ENCODE peak calls at places on chromosomes 11 and 22, in eight cellular contexts. One of them, this sample, is unnamed.

GRCh38 chr22:50305658-50306566 is 1.5 kb downstream of the PLXNB2 start:
- DNase-seq in cardiac muscle cell: peak
- DNase-seq in upper lobe of right lung: peak
- DNase-seq in ovary: peak
- DNase-seq in A549: peak
- DNase-seq in heart right ventricle: peak
- DNase-seq in kidney: peak
- DNase-seq in fibroblast of lung: peak
- DNase-seq in this sample: peak

GRCh38 chr11:34052608-34053160 is 1.2 kb downstream of the CAPRIN1 start:
- DNase-seq in cardiac muscle cell: no peak
- DNase-seq in upper lobe of right lung: peak
- DNase-seq in ovary: peak
- DNase-seq in A549: no peak
- DNase-seq in heart right ventricle: no peak
- DNase-seq in kidney: no peak
- DNase-seq in fibroblast of lung: no peak
- DNase-seq in this sample: no peak

GRCh38 chr11:824942-825341 is 2.8 kb upstream of the CRACR2B start:
- DNase-seq in cardiac muscle cell: no peak
- DNase-seq in upper lobe of right lung: no peak
- DNase-seq in ovary: no peak
- DNase-seq in A549: no peak
- DNase-seq in heart right ventricle: no peak
- DNase-seq in kidney: no peak
- DNase-seq in fibroblast of lung: no peak
- DNase-seq in this sample: no peak

GRCh38 chr11:36373040-36374010 is 77.2 kb downstream of the PRR5L start:
- DNase-seq in cardiac muscle cell: peak
- DNase-seq in upper lobe of right lung: no peak
- DNase-seq in ovary: no peak
- DNase-seq in A549: no peak
- DNase-seq in heart right ventricle: no peak
- DNase-seq in kidney: no peak
- DNase-seq in fibroblast of lung: peak
- DNase-seq in this sample: no peak

GRCh38 chr11:76206327-76207081 is at the start of gene WNT11:
- DNase-seq in cardiac muscle cell: peak
- DNase-seq in upper lobe of right lung: peak
- DNase-seq in ovary: peak
- DNase-seq in A549: peak
- DNase-seq in heart right ventricle: peak
- DNase-seq in kidney: peak
- DNase-seq in fibroblast of lung: peak
- DNase-seq in this sample: no peak

GRCh38 chr22:47605441-47605840 is 843.0 kb downstream of the TBC1D22A start:
- DNase-seq in cardiac muscle cell: no peak
- DNase-seq in upper lobe of right lung: peak
- DNase-seq in ovary: no peak
- DNase-seq in A549: no peak
- DNase-seq in heart right ventricle: no peak
- DNase-seq in kidney: peak
- DNase-seq in fibroblast of lung: no peak
- DNase-seq in this sample: no peak

GRCh38 chr22:25759825-25760231 is 17.8 kb downstream of the MYO18B start:
- DNase-seq in cardiac muscle cell: peak
- DNase-seq in upper lobe of right lung: no peak
- DNase-seq in ovary: no peak
- DNase-seq in A549: peak
- DNase-seq in heart right ventricle: no peak
- DNase-seq in kidney: no peak
- DNase-seq in fibroblast of lung: peak
- DNase-seq in this sample: no peak

GRCh38 chr11:130413383-130414106 is 14.9 kb downstream of the ADAMTS8 start:
- DNase-seq in cardiac muscle cell: peak
- DNase-seq in upper lobe of right lung: no peak
- DNase-seq in ovary: no peak
- DNase-seq in A549: peak
- DNase-seq in heart right ventricle: no peak
- DNase-seq in kidney: no peak
- DNase-seq in fibroblast of lung: peak
- DNase-seq in this sample: no peak

GRCh38 chr11:69461272-69461962 is 20.0 kb upstream of the LINC01488 start:
- DNase-seq in cardiac muscle cell: no peak
- DNase-seq in upper lobe of right lung: no peak
- DNase-seq in ovary: no peak
- DNase-seq in A549: no peak
- DNase-seq in heart right ventricle: no peak
- DNase-seq in kidney: peak
- DNase-seq in fibroblast of lung: no peak
- DNase-seq in this sample: no peak

GRCh38 chr11:67584205-67584880 is 731 bp downstream of the GSTP1 start:
- DNase-seq in cardiac muscle cell: peak
- DNase-seq in upper lobe of right lung: peak
- DNase-seq in ovary: peak
- DNase-seq in A549: no peak
- DNase-seq in heart right ventricle: peak
- DNase-seq in kidney: peak
- DNase-seq in fibroblast of lung: peak
- DNase-seq in this sample: peak

GRCh38 chr22:49914256-49914655 is 4.0 kb downstream of the ALG12 start:
- DNase-seq in cardiac muscle cell: no peak
- DNase-seq in upper lobe of right lung: no peak
- DNase-seq in ovary: no peak
- DNase-seq in A549: no peak
- DNase-seq in heart right ventricle: no peak
- DNase-seq in kidney: peak
- DNase-seq in fibroblast of lung: no peak
- DNase-seq in this sample: no peak

GRCh38 chr11:46637546-46637945 is 20.2 kb downstream of the ATG13 start:
- DNase-seq in cardiac muscle cell: no peak
- DNase-seq in upper lobe of right lung: no peak
- DNase-seq in ovary: no peak
- DNase-seq in A549: no peak
- DNase-seq in heart right ventricle: no peak
- DNase-seq in kidney: no peak
- DNase-seq in fibroblast of lung: no peak
- DNase-seq in this sample: no peak

GRCh38 chr11:59188954-59189353 is 17.0 kb downstream of the DTX4 start:
- DNase-seq in cardiac muscle cell: peak
- DNase-seq in upper lobe of right lung: no peak
- DNase-seq in ovary: no peak
- DNase-seq in A549: no peak
- DNase-seq in heart right ventricle: no peak
- DNase-seq in kidney: no peak
- DNase-seq in fibroblast of lung: peak
- DNase-seq in this sample: no peak

GRCh38 chr11:47394322-47395224 is 13.8 kb upstream of the SLC39A13 start:
- DNase-seq in cardiac muscle cell: peak
- DNase-seq in upper lobe of right lung: peak
- DNase-seq in ovary: peak
- DNase-seq in A549: no peak
- DNase-seq in heart right ventricle: peak
- DNase-seq in kidney: peak
- DNase-seq in fibroblast of lung: no peak
- DNase-seq in this sample: no peak

GRCh38 chr11:66842501-66842895 is 743 bp upstream of the RCE1 start:
- DNase-seq in cardiac muscle cell: no peak
- DNase-seq in upper lobe of right lung: no peak
- DNase-seq in ovary: no peak
- DNase-seq in A549: no peak
- DNase-seq in heart right ventricle: no peak
- DNase-seq in kidney: peak
- DNase-seq in fibroblast of lung: no peak
- DNase-seq in this sample: peak

GRCh38 chr11:104522650-104523049 is 358.7 kb upstream of the PDGFD start:
- DNase-seq in cardiac muscle cell: peak
- DNase-seq in upper lobe of right lung: no peak
- DNase-seq in ovary: no peak
- DNase-seq in A549: no peak
- DNase-seq in heart right ventricle: no peak
- DNase-seq in kidney: no peak
- DNase-seq in fibroblast of lung: peak
- DNase-seq in this sample: no peak

DNA sequence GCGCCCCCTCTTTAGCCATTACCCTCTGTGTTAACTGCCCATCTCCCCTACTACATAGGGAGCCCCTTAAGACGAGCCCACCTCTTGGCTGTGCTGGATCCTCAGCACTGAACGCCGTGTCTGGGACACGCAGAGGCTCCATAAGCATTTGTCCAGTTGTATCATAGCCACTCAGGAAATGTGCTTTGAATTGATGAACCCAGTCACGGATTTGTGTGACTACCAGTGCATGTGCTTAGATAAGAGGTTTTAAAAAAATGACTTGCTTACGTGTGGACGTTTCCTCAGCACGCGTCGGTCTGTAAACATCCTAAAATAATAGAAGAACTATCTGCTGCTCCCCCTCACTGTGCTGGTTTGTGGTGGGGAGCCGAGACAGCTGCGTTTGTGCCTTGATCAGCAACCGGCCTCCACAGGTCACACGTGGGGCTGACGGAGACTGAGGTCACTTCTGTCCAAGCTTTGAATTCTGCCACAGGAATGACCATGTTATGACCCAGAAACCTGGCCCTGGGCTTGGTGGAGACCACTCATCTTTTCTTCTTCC is 4.2 kb downstream of the MICAL2 start:
- DNase-seq in cardiac muscle cell: peak
- DNase-seq in upper lobe of right lung: no peak
- DNase-seq in ovary: peak
- DNase-seq in A549: no peak
- DNase-seq in heart right ventricle: no peak
- DNase-seq in kidney: no peak
- DNase-seq in fibroblast of lung: peak
- DNase-seq in this sample: no peak
- H3K27ac ChIP-seq in cardiac muscle cell: peak
- H3K27ac ChIP-seq in upper lobe of right lung: no peak
- H3K27ac ChIP-seq in ovary: peak
- H3K27ac ChIP-seq in A549: no peak
- H3K27ac ChIP-seq in heart right ventricle: no peak
- H3K27ac ChIP-seq in kidney: peak
- H3K27ac ChIP-seq in fibroblast of lung: peak
- H3K27ac ChIP-seq in this sample: peak

GRCh38 chr11:1852885-1853284 is at the start of gene LSP1:
- DNase-seq in cardiac muscle cell: no peak
- DNase-seq in upper lobe of right lung: peak
- DNase-seq in ovary: no peak
- DNase-seq in A549: no peak
- DNase-seq in heart right ventricle: peak
- DNase-seq in kidney: peak
- DNase-seq in fibroblast of lung: no peak
- DNase-seq in this sample: no peak
- H3K27ac ChIP-seq in cardiac muscle cell: no peak
- H3K27ac ChIP-seq in upper lobe of right lung: peak
- H3K27ac ChIP-seq in ovary: no peak
- H3K27ac ChIP-seq in A549: no peak
- H3K27ac ChIP-seq in heart right ventricle: peak
- H3K27ac ChIP-seq in kidney: no peak
- H3K27ac ChIP-seq in fibroblast of lung: no peak
- H3K27ac ChIP-seq in this sample: peak

GRCh38 chr11:134684576-134684975 is 272.5 kb upstream of the B3GAT1 start:
- DNase-seq in cardiac muscle cell: no peak
- DNase-seq in upper lobe of right lung: no peak
- DNase-seq in ovary: no peak
- DNase-seq in A549: no peak
- DNase-seq in heart right ventricle: no peak
- DNase-seq in kidney: no peak
- DNase-seq in fibroblast of lung: no peak
- DNase-seq in this sample: no peak

GRCh38 chr11:134683860-134684259 is 271.8 kb upstream of the B3GAT1 start:
- DNase-seq in cardiac muscle cell: no peak
- DNase-seq in upper lobe of right lung: no peak
- DNase-seq in ovary: no peak
- DNase-seq in A549: no peak
- DNase-seq in heart right ventricle: no peak
- DNase-seq in kidney: no peak
- DNase-seq in fibroblast of lung: no peak
- DNase-seq in this sample: no peak

GRCh38 chr11:134679592-134679991 is 267.6 kb upstream of the B3GAT1 start:
- DNase-seq in cardiac muscle cell: no peak
- DNase-seq in upper lobe of right lung: no peak
- DNase-seq in ovary: no peak
- DNase-seq in A549: no peak
- DNase-seq in heart right ventricle: no peak
- DNase-seq in kidney: no peak
- DNase-seq in fibroblast of lung: no peak
- DNase-seq in this sample: peak

GRCh38 chr11:134685981-134686380 is 273.9 kb upstream of the B3GAT1 start:
- DNase-seq in cardiac muscle cell: no peak
- DNase-seq in upper lobe of right lung: no peak
- DNase-seq in ovary: no peak
- DNase-seq in A549: no peak
- DNase-seq in heart right ventricle: no peak
- DNase-seq in kidney: no peak
- DNase-seq in fibroblast of lung: no peak
- DNase-seq in this sample: no peak

DNA sequence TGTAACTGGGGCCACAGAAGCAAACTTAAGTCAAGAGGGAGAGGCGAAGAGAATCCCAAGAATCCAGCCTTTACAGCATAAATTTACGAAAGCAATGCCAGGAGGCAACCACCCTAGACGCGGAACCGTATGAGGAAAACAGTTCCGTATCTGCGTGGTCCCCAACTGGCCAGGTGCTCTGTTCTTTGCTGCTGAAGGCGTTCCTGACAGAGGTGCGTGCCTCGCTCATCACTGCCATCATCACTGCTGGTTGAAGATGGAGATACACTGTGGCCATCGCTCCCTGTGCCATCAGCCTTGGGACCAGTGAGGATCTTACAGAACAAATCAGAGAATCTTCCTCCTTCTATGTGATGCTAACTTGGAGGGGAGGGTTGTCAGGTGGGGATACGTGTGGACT is 270.5 kb upstream of the B3GAT1 start:
- DNase-seq in cardiac muscle cell: no peak
- DNase-seq in upper lobe of right lung: no peak
- DNase-seq in ovary: no peak
- DNase-seq in A549: no peak
- DNase-seq in heart right ventricle: no peak
- DNase-seq in kidney: no peak
- DNase-seq in fibroblast of lung: no peak
- DNase-seq in this sample: peak
- H3K27ac ChIP-seq in cardiac muscle cell: no peak
- H3K27ac ChIP-seq in upper lobe of right lung: no peak
- H3K27ac ChIP-seq in ovary: no peak
- H3K27ac ChIP-seq in A549: no peak
- H3K27ac ChIP-seq in heart right ventricle: no peak
- H3K27ac ChIP-seq in kidney: no peak
- H3K27ac ChIP-seq in fibroblast of lung: no peak
- H3K27ac ChIP-seq in this sample: no peak

GRCh38 chr22:21866821-21867527 is 471 bp downstream of the MAPK1 start:
- DNase-seq in cardiac muscle cell: no peak
- DNase-seq in upper lobe of right lung: peak
- DNase-seq in ovary: no peak
- DNase-seq in A549: no peak
- DNase-seq in heart right ventricle: no peak
- DNase-seq in kidney: peak
- DNase-seq in fibroblast of lung: no peak
- DNase-seq in this sample: no peak
- H3K27ac ChIP-seq in cardiac muscle cell: peak
- H3K27ac ChIP-seq in upper lobe of right lung: peak
- H3K27ac ChIP-seq in ovary: peak
- H3K27ac ChIP-seq in A549: peak
- H3K27ac ChIP-seq in heart right ventricle: peak
- H3K27ac ChIP-seq in kidney: peak
- H3K27ac ChIP-seq in fibroblast of lung: peak
- H3K27ac ChIP-seq in this sample: peak